ENCODE peak calls at places on chromosomes 6 and 20, in seven cellular contexts. F is BJ, K is amygdala, L is occipital lobe, P is SK-N-SH, R is germinal center, N is A549. G is an unnamed sample.

GRCh38 chr20:40617594-40617993 is 71.4 kb downstream of the MAFB start:
- DNase-seq in F (no peak), K (no peak), L (no peak), P (no peak), R (no peak), N (no peak), G (no peak)

GRCh38 chr20:25039697-25040437 is 18.1 kb downstream of the ACSS1 start:
- DNase-seq in F (no peak), K (no peak), L (peak), P (no peak), R (no peak), N (no peak), G (no peak)

GRCh38 chr6:157798851-157799250 is 24.2 kb upstream of the SNX9 start:
- DNase-seq in F (no peak), K (no peak), L (no peak), P (no peak), R (no peak), N (no peak), G (no peak)

GRCh38 chr6:158039571-158040050 is 57.9 kb downstream of the SYNJ2 start:
- DNase-seq in F (no peak), K (no peak), L (no peak), P (no peak), R (no peak), N (no peak), G (no peak)

GRCh38 chr20:63161176-63161651 is 54.7 kb downstream of the YTHDF1 start:
- DNase-seq in F (no peak), K (no peak), L (no peak), P (no peak), R (no peak), N (no peak), G (no peak)

GRCh38 chr20:57190536-57191265 is 75.7 kb downstream of the BMP7 start:
- DNase-seq in F (no peak), K (no peak), L (no peak), P (no peak), R (no peak), N (no peak), G (no peak)

GRCh38 chr6:145115638-145116037 is 619.7 kb downstream of the EPM2A start:
- DNase-seq in F (no peak), K (no peak), L (no peak), P (no peak), R (no peak), N (no peak), G (no peak)

GRCh38 chr20:51154708-51155690 is 132.1 kb upstream of the KCNG1 start:
- DNase-seq in F (no peak), K (no peak), L (no peak), P (no peak), R (no peak), N (no peak), G (no peak)

GRCh38 chr6:53639520-53639919 is 26.0 kb downstream of the KLHL31 start:
- DNase-seq in F (no peak), K (no peak), L (no peak), P (no peak), R (no peak), N (no peak), G (no peak)

GRCh38 chr6:36674942-36675341 is 3.6 kb upstream of the CDKN1A start:
- DNase-seq in F (no peak), K (no peak), L (no peak), P (no peak), R (no peak), N (no peak), G (no peak)

GRCh38 chr6:30914854-30915590 is 984 bp downstream of the VARS2 start:
- DNase-seq in F (no peak), K (no peak), L (no peak), P (no peak), R (no peak), N (no peak), G (no peak)

GRCh38 chr6:7129784-7130569 is 22.2 kb downstream of the RREB1 start:
- DNase-seq in F (no peak), K (no peak), L (no peak), P (no peak), R (no peak), N (no peak), G (no peak)

GRCh38 chr6:30893001-30893591 is 8.8 kb downstream of the DDR1 start:
- DNase-seq in F (no peak), K (no peak), L (no peak), P (peak), R (no peak), N (no peak), G (no peak)

GRCh38 chr6:33700391-33701050 is 11.0 kb downstream of the UQCC2 start:
- DNase-seq in F (no peak), K (no peak), L (no peak), P (peak), R (peak), N (peak), G (peak)

GRCh38 chr6:47358440-47359225 is 48.9 kb upstream of the TNFRSF21 start:
- DNase-seq in F (no peak), K (no peak), L (no peak), P (no peak), R (no peak), N (no peak), G (no peak)

GRCh38 chr20:60222497-60222896 is 264.3 kb downstream of the CDH26 start:
- DNase-seq in F (no peak), K (no peak), L (no peak), P (no peak), R (no peak), N (no peak), G (no peak)

GRCh38 chr6:170006524-170007467 is 255.4 kb downstream of the ERMARD start:
- DNase-seq in F (no peak), K (no peak), L (no peak), P (no peak), R (no peak), N (no peak), G (no peak)

GRCh38 chr6:148221580-148221979 is 121.1 kb upstream of the SASH1 start:
- DNase-seq in F (no peak), K (no peak), L (no peak), P (no peak), R (no peak), N (no peak), G (no peak)

GRCh38 chr6:129852257-129852858 is 8.8 kb downstream of the TMEM244 start:
- DNase-seq in F (no peak), K (no peak), L (no peak), P (no peak), R (no peak), N (no peak), G (no peak)

GRCh38 chr6:107304421-107305025 is 154.8 kb downstream of the PDSS2 start:
- DNase-seq in F (no peak), K (no peak), L (no peak), P (no peak), R (no peak), N (no peak), G (no peak)

GRCh38 chr6:40504274-40504673 is 82.9 kb downstream of the LRFN2 start:
- DNase-seq in F (no peak), K (no peak), L (no peak), P (no peak), R (no peak), N (no peak), G (no peak)

GRCh38 chr6:113654396-113654795 is 202.7 kb upstream of the MARCKS start:
- DNase-seq in F (no peak), K (no peak), L (peak), P (no peak), R (no peak), N (peak), G (no peak)

GRCh38 chr6:155187096-155187495 is 76.7 kb upstream of the CLDN20 start:
- DNase-seq in F (no peak), K (no peak), L (no peak), P (no peak), R (no peak), N (no peak), G (no peak)

GRCh38 chr6:163793584-163793983 is 379.1 kb downstream of the QKI start:
- DNase-seq in F (no peak), K (no peak), L (no peak), P (no peak), R (no peak), N (no peak), G (no peak)

GRCh38 chr6:165686966-165687365 is 23.9 kb upstream of the PDE10A start:
- DNase-seq in F (no peak), K (no peak), L (peak), P (no peak), R (no peak), N (no peak), G (no peak)

G was measured in Panc1.